ENCODE peak calls at places on chromosomes 2 and 18, in five cellular contexts. Q, F, M, Z and B are unnamed samples.
A peak's percentile ranks its signal among the peaks of the same experiment; 100 is the strongest.

GRCh38 chr18:31185551-31185950 is 22.9 kb upstream of the DSC1 start:
- DNase-seq in Q (no peak), M (no peak), Z (no peak), F (no peak), B (no peak)

GRCh38 chr2:96540136-96540535 is 3.6 kb downstream of the ARID5A start:
- DNase-seq in Z (no peak), M (peak; percentile 32), Q (peak; percentile 59), F (no peak), B (no peak)

GRCh38 chr2:219508444-219508734 is 5.9 kb upstream of the ASIC4 start:
- DNase-seq in Q (no peak), M (peak; percentile 27), Z (no peak), F (no peak), B (no peak)

GRCh38 chr2:160315337-160315736 is 115.3 kb upstream of the ITGB6 start:
- DNase-seq in Q (peak; percentile 80), Z (no peak), M (no peak), F (no peak), B (no peak)

GRCh38 chr18:48493856-48494255 is 45.0 kb upstream of the CTIF start:
- DNase-seq in F (no peak), Z (no peak), M (no peak), Q (peak; percentile 49), B (no peak)

GRCh38 chr2:62216616-62217015 is 20.7 kb downstream of the B3GNT2 start:
- DNase-seq in Z (no peak), Q (peak; percentile 92), M (no peak), F (no peak), B (peak; percentile 46)

GRCh38 chr2:234502285-234502918 is 5.5 kb upstream of the ARL4C start:
- DNase-seq in Q (peak; percentile 92), M (no peak), F (no peak), Z (no peak), B (no peak)

GRCh38 chr2:197500503-197501179 is 462 bp downstream of the HSPE1 start:
- DNase-seq in M (no peak), Z (no peak), Q (peak; percentile 5), F (no peak), B (no peak)

GRCh38 chr2:165725421-165725820 is 68.6 kb downstream of the GALNT3 start:
- DNase-seq in Q (peak; percentile 81), Z (no peak), M (no peak), F (no peak), B (no peak)

GRCh38 chr18:28050561-28050960 is 126.4 kb downstream of the CDH2 start:
- DNase-seq in Z (no peak), F (no peak), Q (no peak), M (no peak), B (no peak)

GRCh38 chr2:151931030-151931611 is 102.9 kb upstream of the ARL5A start:
- DNase-seq in Z (no peak), Q (no peak), F (no peak), M (no peak), B (no peak)

GRCh38 chr2:27069961-27070618 is 1.4 kb downstream of the OST4 start:
- DNase-seq in F (no peak), M (no peak), Q (no peak), Z (no peak), B (no peak)

GRCh38 chr2:85665264-85665937 is 2.6 kb downstream of the SFTPB start:
- DNase-seq in F (no peak), M (no peak), Z (no peak), Q (no peak), B (no peak)

GRCh38 chr2:185417111-185417510 is 321.5 kb upstream of the FSIP2 start:
- DNase-seq in Z (no peak), Q (no peak), F (no peak), M (no peak), B (no peak)

GRCh38 chr2:101758001-101758400 is 60.5 kb downstream of the MAP4K4 start:
- DNase-seq in Z (no peak), M (no peak), F (no peak), Q (no peak), B (no peak)

GRCh38 chr2:70123051-70123828 is 36.0 kb downstream of the PCBP1 start:
- DNase-seq in Z (no peak), M (no peak), Q (peak; percentile 50), F (peak; percentile 50), B (no peak)

GRCh38 chr2:109318949-109319342 is 189.9 kb downstream of the SH3RF3 start:
- DNase-seq in Q (no peak), Z (no peak), F (no peak), M (no peak), B (no peak)

GRCh38 chr2:27471961-27472360 is 17.6 kb downstream of the IFT172 start:
- DNase-seq in F (peak; percentile 31), Q (no peak), Z (no peak), M (no peak), B (no peak)

GRCh38 chr2:203446071-203446481 is 89.0 kb downstream of the RAPH1 start:
- DNase-seq in Z (no peak), F (peak; percentile 13), M (no peak), Q (peak; percentile 85), B (no peak)

GRCh38 chr2:24083567-24084385 is 858 bp downstream of the TP53I3 start:
- DNase-seq in F (peak; percentile 83), M (peak; percentile 89), Z (peak; percentile 79), Q (peak; percentile 79), B (peak; percentile 98)

GRCh38 chr2:80515961-80516360 is 211.4 kb upstream of the LRRTM1 start:
- DNase-seq in Z (no peak), Q (no peak), M (no peak), F (no peak), B (no peak)

GRCh38 chr2:124571836-124572235 is 546.7 kb downstream of the CNTNAP5 start:
- DNase-seq in F (no peak), Q (no peak), Z (no peak), M (no peak), B (no peak)

GRCh38 chr2:119544075-119545031 is at the start of gene CFAP221:
- DNase-seq in Z (no peak), M (peak; percentile 94), Q (peak; percentile 28), F (peak; percentile 88), B (peak; percentile 79)

GRCh38 chr2:26721267-26722032 is 28.9 kb downstream of the KCNK3 start:
- DNase-seq in F (no peak), Z (no peak), M (no peak), Q (no peak), B (peak; percentile 94)

DNA sequence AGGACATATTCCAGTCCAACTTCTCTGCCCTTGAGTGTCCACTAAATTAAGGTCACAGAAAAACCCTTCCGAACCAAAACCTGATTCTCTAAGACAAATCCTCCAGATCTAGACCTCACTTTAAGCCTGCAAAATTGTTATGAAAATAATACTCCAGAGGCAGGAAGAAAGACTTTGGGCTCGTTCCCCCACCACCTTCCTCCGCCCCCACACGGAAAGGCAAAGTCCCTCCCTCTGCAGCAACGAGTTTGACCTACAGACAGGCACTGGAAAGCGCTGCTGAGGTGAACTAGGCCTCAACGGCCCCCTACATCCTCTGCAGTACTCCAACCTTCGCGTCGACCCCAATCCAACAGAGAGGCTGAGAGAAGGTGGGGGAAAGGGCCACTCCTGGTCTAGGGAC is 808 bp downstream of the ATP5MC3 start:
- DNase-seq in Z (no peak), Q (peak; percentile 41), F (peak; percentile 74), M (peak; percentile 47), B (peak; percentile 33)
- TF ChIP-seq RCOR1 in Z (no peak), Q (no peak), F (no peak), M (no peak), B (no peak)

GRCh38 chr2:190379249-190379964 is 28.7 kb upstream of the MFSD6 start:
- DNase-seq in Q (peak; percentile 57), M (no peak), Z (no peak), F (peak; percentile 23), B (peak; percentile 76)

GRCh38 chr2:190380962-190381412 is 27.2 kb upstream of the MFSD6 start:
- DNase-seq in F (peak; percentile 68), M (no peak), Z (no peak), Q (no peak), B (no peak)

GRCh38 chr2:190378883-190379237 is 29.3 kb upstream of the MFSD6 start:
- DNase-seq in Q (no peak), Z (no peak), M (no peak), F (peak; percentile 32), B (no peak)

GRCh38 chr2:190387422-190387821 is 20.7 kb upstream of the MFSD6 start:
- DNase-seq in M (no peak), Q (no peak), Z (no peak), F (no peak), B (no peak)

GRCh38 chr2:190382851-190383250 is 25.3 kb upstream of the MFSD6 start:
- DNase-seq in F (peak; percentile 35), Q (peak; percentile 41), M (peak; percentile 30), Z (peak; percentile 43), B (peak; percentile 80)
- TF ChIP-seq RCOR1 in F (no peak), Q (no peak), M (no peak), Z (no peak), B (no peak)

DNA sequence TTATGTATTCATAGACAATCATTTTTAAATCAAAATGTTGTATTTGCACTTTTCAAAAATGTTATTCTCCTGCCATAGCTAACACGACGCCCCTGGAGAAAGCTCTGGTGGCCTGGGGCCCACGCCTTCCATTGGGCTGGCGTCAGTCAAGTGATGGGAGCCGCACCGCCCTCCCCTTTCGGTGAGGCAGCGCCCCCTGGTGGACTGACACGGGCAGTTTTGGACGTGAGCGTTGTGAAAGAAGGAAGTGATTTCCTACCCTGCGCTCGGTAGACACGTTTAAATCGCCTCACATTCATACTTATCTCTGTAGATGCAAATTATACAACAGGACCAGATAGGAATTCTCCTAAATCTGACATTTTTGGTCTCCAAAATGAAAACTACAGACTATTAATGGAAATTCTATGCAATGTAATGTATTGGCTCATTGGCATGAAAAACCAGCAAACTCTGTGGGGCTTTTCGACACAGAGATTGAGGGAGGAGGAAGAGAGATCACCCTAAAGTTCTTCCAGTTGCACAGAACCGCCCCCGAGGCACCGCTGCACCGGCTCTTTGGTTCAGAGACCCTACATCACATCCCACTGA is 326.2 kb upstream of the SOX11 start:
- DNase-seq in M (peak; percentile 80), Q (peak; percentile 4), Z (no peak), F (peak; percentile 68), B (peak; percentile 25)
- TF ChIP-seq RCOR1 in M (no peak), Q (no peak), Z (no peak), F (no peak), B (no peak)

GRCh38 chr18:45025108-45025471 is 344.4 kb downstream of the SETBP1 start:
- DNase-seq in Z (no peak), F (no peak), Q (no peak), M (no peak), B (no peak)

GRCh38 chr18:45024357-45025107 is 343.8 kb downstream of the SETBP1 start:
- DNase-seq in Q (no peak), M (no peak), Z (no peak), F (no peak), B (no peak)

DNA sequence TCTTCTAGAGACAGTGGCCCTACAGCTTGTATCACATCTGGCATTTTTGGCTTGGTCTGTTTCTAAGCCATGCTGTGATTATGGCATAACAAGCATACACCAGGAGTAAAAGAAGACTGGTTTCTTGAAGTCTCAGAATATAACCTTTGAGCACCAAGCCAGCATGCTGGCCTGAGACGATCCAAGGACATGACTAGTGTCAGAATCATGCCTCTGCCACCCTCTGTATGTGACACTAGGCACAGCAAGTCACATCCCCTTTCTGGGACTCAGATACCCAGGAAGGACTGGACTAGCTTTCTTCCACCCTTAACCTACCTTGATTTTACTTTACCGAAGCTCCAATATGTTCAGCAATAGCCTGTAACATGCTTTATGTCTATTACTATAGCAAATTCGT is 345.5 kb downstream of the SETBP1 start:
- DNase-seq in Z (no peak), Q (no peak), M (no peak), F (no peak), B (no peak)
- TF ChIP-seq RCOR1 in Z (no peak), Q (no peak), M (no peak), F (no peak), B (no peak)